ENCODE peak calls at places on chromosomes 16 and 17, in four cellular contexts. U is cardiac muscle cell, N is H1, J is cardiac fibroblast. T is an unnamed sample.

GRCh38 chr17:73746314-73747073 is 102.2 kb upstream of the SDK2 start:
- DNase-seq in U (no peak), N (no peak), J (no peak), T (no peak)

GRCh38 chr16:22843856-22844255 is 29.9 kb downstream of the HS3ST2 start:
- DNase-seq in U (no peak), N (no peak), J (no peak), T (no peak)

GRCh38 chr17:77999413-78000173 is 41.1 kb downstream of the TNRC6C start:
- DNase-seq in U (no peak), N (no peak), J (peak), T (no peak)

GRCh38 chr17:40363480-40363838 is 1.1 kb downstream of the GJD3 start:
- DNase-seq in U (peak), N (no peak), J (no peak), T (no peak)

GRCh38 chr17:69358688-69359596 is 32.0 kb upstream of the ABCA5 start:
- DNase-seq in U (peak), N (peak), J (no peak), T (no peak)

GRCh38 chr17:50144845-50145531 is 5.5 kb downstream of the PPP1R9B start:
- DNase-seq in U (no peak), N (no peak), J (no peak), T (no peak)

GRCh38 chr17:8117980-8118768 is at the start of gene ALOXE3:
- DNase-seq in U (no peak), N (no peak), J (peak), T (peak)

GRCh38 chr16:31453255-31454204 is 5.8 kb upstream of the ARMC5 start:
- DNase-seq in U (peak), N (no peak), J (peak), T (no peak)

GRCh38 chr16:87832137-87832527 is 37.2 kb downstream of the SLC7A5 start:
- DNase-seq in U (no peak), N (no peak), J (no peak), T (no peak)

GRCh38 chr16:8355714-8356113 is 234.6 kb downstream of the TMEM114 start:
- DNase-seq in U (peak), N (no peak), J (no peak), T (no peak)

GRCh38 chr17:75130059-75130631 is 1.4 kb downstream of the NT5C start:
- DNase-seq in U (no peak), N (no peak), J (no peak), T (no peak)
- H3K4me3 ChIP-seq in U (peak), N (peak), J (peak), T (no peak)

GRCh38 chr16:819336-819735 is 18.8 kb upstream of the GNG13 start:
- DNase-seq in U (no peak), N (no peak), J (no peak), T (peak)
- H3K4me3 ChIP-seq in U (no peak), N (no peak), J (no peak), T (no peak)

DNA sequence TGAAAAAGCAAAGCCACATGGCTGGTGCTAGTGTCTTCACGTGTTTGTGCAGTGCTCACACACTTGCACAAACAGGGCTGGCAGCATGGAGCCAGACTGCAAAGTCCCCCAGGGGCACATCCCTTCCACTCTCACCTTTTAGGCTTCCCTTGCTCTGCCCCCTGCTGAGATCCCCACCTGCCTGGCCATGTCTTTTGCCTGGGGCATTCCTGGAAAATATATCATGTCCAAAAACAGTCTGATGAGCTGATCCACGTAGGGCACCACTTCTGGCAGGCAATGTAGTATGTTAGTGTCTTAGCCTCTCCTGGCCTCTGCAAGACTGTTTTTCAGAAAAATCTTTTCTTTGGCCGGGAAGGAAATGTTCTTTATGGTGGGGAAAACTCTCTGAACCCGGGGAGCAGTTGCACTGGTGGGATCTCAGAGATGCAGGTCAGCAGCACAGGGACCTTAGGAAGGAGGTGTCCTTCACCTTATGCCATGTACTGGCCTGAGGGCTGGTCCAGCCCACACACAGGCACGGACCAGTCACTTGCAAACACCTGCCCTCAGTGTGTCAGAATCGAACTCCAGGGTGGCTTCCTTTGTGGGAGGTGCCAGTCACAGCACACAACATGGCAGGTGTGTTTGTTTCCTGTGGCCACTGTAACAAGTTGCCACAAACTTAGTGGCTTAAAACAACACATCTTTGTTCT is 46.4 kb downstream of the MPRIP start:
- DNase-seq in U (no peak), N (no peak), J (no peak), T (no peak)
- H3K4me3 ChIP-seq in U (no peak), N (no peak), J (no peak), T (no peak)

DNA sequence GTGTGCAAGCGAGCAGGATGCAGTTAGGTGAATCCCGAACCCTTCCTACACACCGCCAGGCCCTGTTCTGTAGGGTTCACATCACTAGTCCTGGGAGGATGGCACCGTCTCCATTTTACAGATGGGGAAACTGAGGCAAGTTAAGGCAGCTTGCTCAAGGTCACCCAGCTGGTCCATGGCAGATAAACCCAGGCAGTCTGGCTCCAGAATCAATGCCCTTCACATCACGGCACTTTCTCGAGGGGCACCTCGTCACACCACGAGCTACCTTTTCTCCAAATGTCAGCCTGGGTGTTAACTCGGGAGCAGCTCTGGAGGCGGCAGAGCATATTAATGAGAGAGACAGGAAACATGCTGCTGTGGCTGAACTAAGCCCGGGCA is 9.5 kb downstream of the NOB1 start:
- DNase-seq in U (no peak), N (no peak), J (no peak), T (no peak)
- H3K4me3 ChIP-seq in U (no peak), N (no peak), J (no peak), T (no peak)

GRCh38 chr16:89095401-89095974 is 1.8 kb downstream of the ACSF3 start:
- DNase-seq in U (no peak), N (peak), J (no peak), T (no peak)
- H3K4me3 ChIP-seq in U (no peak), N (no peak), J (no peak), T (no peak)

GRCh38 chr16:66927918-66928649 is 2.7 kb upstream of the RRAD start:
- DNase-seq in U (no peak), N (no peak), J (no peak), T (no peak)

GRCh38 chr16:66927012-66927436 is 1.7 kb upstream of the RRAD start:
- DNase-seq in U (no peak), N (no peak), J (peak), T (no peak)

GRCh38 chr16:66925322-66925840 is at the start of gene RRAD:
- DNase-seq in U (peak), N (no peak), J (peak), T (no peak)

GRCh38 chr16:66924527-66925321 is 611 bp downstream of the RRAD start:
- DNase-seq in U (peak), N (no peak), J (no peak), T (no peak)

DNA sequence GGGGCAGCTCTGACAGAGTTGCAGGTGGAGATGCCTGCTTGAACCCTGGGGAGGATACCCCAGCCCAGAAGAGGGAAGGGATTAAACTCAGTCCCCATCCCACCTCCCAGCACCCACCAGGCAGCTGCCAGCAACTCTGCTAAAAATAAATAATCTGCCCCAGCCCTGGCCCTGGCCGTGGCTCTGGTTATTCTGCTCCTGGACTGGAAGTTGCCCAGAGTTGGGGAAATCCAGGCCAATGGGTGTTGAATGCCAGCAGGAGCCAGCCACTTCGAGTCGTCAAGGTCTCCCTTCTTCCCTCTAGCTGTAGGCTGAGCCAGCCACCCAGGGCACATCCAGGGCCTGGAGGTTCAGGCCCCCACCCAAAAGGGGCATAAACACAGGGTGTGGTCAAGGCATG is 836 bp upstream of the RRAD start:
- DNase-seq in U (no peak), N (no peak), J (no peak), T (no peak)
- H3K4me3 ChIP-seq in U (peak), N (no peak), J (no peak), T (no peak)

GRCh38 chr16:20676867-20677266 is 20.6 kb downstream of the ACSM1 start:
- DNase-seq in U (no peak), N (no peak), J (no peak), T (no peak)

GRCh38 chr16:20673882-20674683 is 23.4 kb downstream of the ACSM1 start:
- DNase-seq in U (no peak), N (no peak), J (no peak), T (no peak)

GRCh38 chr16:20676268-20676828 is 21.1 kb downstream of the ACSM1 start:
- DNase-seq in U (no peak), N (no peak), J (peak), T (no peak)

GRCh38 chr16:20675488-20676267 is 21.8 kb downstream of the ACSM1 start:
- DNase-seq in U (peak), N (peak), J (peak), T (peak)

DNA sequence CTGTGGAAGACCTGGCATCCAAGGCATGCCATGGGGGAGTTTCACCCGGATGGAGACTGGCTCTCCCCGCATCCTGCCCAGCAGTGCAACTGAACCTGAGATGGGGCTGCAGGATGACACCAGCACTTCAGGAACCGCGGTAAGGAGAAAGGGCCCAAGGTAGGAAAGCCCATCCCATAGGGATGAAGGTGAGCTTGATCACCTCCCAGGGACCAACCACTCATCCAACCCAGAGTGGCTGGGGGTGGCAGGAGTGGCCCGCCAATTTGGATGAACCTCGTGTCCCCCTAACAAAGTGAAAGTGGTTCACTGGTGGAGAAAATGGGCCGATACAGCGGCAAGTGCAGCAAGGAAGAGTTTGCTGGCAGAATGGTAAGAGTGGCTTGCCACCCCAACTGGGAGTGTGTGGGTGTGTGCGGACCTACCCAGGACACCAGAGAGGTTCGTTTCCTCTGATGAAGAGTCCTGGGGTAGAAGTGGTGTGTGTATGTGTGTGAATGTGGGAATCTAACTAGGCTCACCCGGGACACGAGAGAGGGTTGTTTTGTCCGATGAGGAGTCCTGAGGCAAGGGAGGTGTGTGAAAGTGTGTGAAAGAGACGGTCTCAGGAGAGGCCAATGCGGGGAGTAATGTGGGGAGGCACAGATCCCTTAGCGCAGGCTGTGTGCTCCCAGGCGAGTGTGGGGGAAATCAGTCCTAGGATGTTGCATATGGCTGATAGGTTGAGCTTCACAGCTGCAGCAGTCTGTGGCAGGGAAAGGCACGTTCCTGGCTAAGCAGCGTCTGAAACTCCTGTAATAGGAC is 22.6 kb downstream of the ACSM1 start:
- DNase-seq in U (no peak), N (no peak), J (peak), T (no peak)
- H3K4me3 ChIP-seq in U (no peak), N (peak), J (peak), T (no peak)